ENCODE peak calls at places on chromosome 12, in ten cellular contexts. J is cardiac fibroblast; P is bronchial epithelial cell; L is endothelial cell of umbilical vein; D is naive thymus-derived CD4-positive, alpha-beta T cell; R is kidney epithelial cell; G is RWPE2; B is psoas muscle; A is HCT116; T is A673. Y is an unnamed sample.

GRCh38 chr12:108622425-108622824 is 11.3 kb downstream of the SELPLG start:
- DNase-seq in B (no peak), G (no peak), D (no peak), P (peak; percentile 50), J (peak; percentile 85), R (no peak), T (peak; percentile 58), L (peak; percentile 76), A (no peak), Y (no peak)

GRCh38 chr12:123076604-123077297 is 74.1 kb downstream of the PITPNM2 start:
- DNase-seq in R (no peak), P (peak; percentile 47), B (no peak), A (no peak), L (peak; percentile 58), D (peak; percentile 25), T (no peak), J (no peak), G (no peak), Y (no peak)

GRCh38 chr12:27193106-27193505 is 51.0 kb upstream of the STK38L start:
- DNase-seq in L (no peak), T (no peak), G (no peak), P (no peak), R (no peak), J (peak; percentile 75), D (no peak), B (no peak), A (no peak), Y (no peak)

GRCh38 chr12:25743679-25744078 is 190.6 kb upstream of the LMNTD1 start:
- DNase-seq in P (no peak), L (no peak), T (peak; percentile 27), G (no peak), D (no peak), A (no peak), B (no peak), R (no peak), J (no peak), Y (no peak)

GRCh38 chr12:93913845-93914244 is 234.5 kb upstream of the PLXNC1 start:
- DNase-seq in P (peak; percentile 15), D (no peak), L (no peak), G (no peak), J (peak; percentile 90), A (no peak), T (peak; percentile 65), B (no peak), R (no peak), Y (no peak)

GRCh38 chr12:89390802-89391673 is 38.7 kb upstream of the DUSP6 start:
- DNase-seq in B (no peak), J (peak; percentile 62), L (peak; percentile 62), A (no peak), R (peak; percentile 65), G (no peak), T (no peak), D (no peak), P (peak; percentile 71), Y (no peak)

GRCh38 chr12:106195638-106196037 is 52.2 kb downstream of the CKAP4 start:
- DNase-seq in B (peak; percentile 79), J (peak; percentile 78), P (no peak), G (no peak), A (no peak), T (no peak), L (no peak), D (no peak), R (peak; percentile 79), Y (no peak)

GRCh38 chr12:125015680-125016310 is 22.4 kb downstream of the BRI3BP start:
- DNase-seq in J (no peak), G (no peak), P (no peak), T (no peak), L (no peak), A (no peak), B (no peak), D (no peak), R (no peak), Y (no peak)

GRCh38 chr12:104355630-104356029 is 52.1 kb downstream of the EID3 start:
- DNase-seq in D (no peak), L (no peak), A (no peak), R (no peak), G (no peak), T (no peak), P (no peak), B (no peak), J (peak; percentile 59), Y (no peak)

GRCh38 chr12:8687846-8688601 is 9.8 kb upstream of the RIMKLB start:
- DNase-seq in L (peak; percentile 97), J (peak; percentile 95), A (peak; percentile 27), D (peak; percentile 14), B (peak; percentile 32), P (peak; percentile 84), R (peak; percentile 82), T (peak; percentile 81), G (no peak), Y (peak; percentile 80)

GRCh38 chr12:75979181-75979580 is 52.4 kb downstream of the PHLDA1 start:
- DNase-seq in D (no peak), A (no peak), T (peak; percentile 56), L (peak; percentile 91), B (no peak), J (no peak), R (no peak), P (peak; percentile 94), G (no peak), Y (peak; percentile 44)

GRCh38 chr12:101695698-101696097 is 1.7 kb upstream of the CHPT1 start:
- DNase-seq in B (no peak), D (no peak), P (peak; percentile 80), G (no peak), L (no peak), J (no peak), A (no peak), R (no peak), T (no peak), Y (no peak)

GRCh38 chr12:109864916-109865315 is 15.4 kb downstream of the GLTP start:
- DNase-seq in D (no peak), B (no peak), A (no peak), L (no peak), J (no peak), R (no peak), P (peak; percentile 98), T (no peak), G (no peak), Y (no peak)

GRCh38 chr12:129379076-129379804 is 524.6 kb downstream of the TMEM132D start:
- DNase-seq in D (no peak), J (no peak), P (no peak), T (no peak), A (no peak), L (no peak), B (no peak), R (no peak), G (no peak), Y (no peak)

GRCh38 chr12:123747309-123747708 is 14.8 kb upstream of the DNAH10 start:
- DNase-seq in D (peak; percentile 21), A (no peak), P (peak; percentile 10), J (no peak), L (no peak), G (no peak), B (no peak), R (no peak), T (no peak), Y (no peak)

GRCh38 chr12:38713294-38713693 is 192.1 kb downstream of the CPNE8 start:
- DNase-seq in J (no peak), L (no peak), D (no peak), P (no peak), B (no peak), R (no peak), A (no peak), G (no peak), T (no peak), Y (no peak)

GRCh38 chr12:79006306-79006705 is 141.7 kb downstream of the SYT1 start:
- DNase-seq in J (peak; percentile 20), A (peak; percentile 12), T (peak; percentile 43), P (peak; percentile 31), D (no peak), G (no peak), L (no peak), B (no peak), R (no peak), Y (no peak)

GRCh38 chr12:3728686-3729085 is 24.2 kb downstream of the CRACR2A start:
- DNase-seq in A (no peak), J (no peak), R (no peak), L (no peak), T (no peak), G (no peak), P (no peak), D (no peak), B (no peak), Y (no peak)

GRCh38 chr12:569091-569676 is 94.1 kb downstream of the NINJ2 start:
- DNase-seq in T (no peak), P (no peak), D (no peak), G (peak; percentile 7), J (no peak), B (no peak), A (no peak), R (no peak), L (no peak), Y (no peak)

GRCh38 chr12:118059645-118060275 is 1.2 kb downstream of the WSB2 start:
- DNase-seq in J (peak; percentile 29), L (peak; percentile 55), P (peak; percentile 13), T (peak; percentile 87), A (no peak), B (no peak), R (no peak), D (no peak), G (no peak), Y (no peak)
- H3K4me3 ChIP-seq in J (peak overlapping the region; percentile 77), L (peak overlapping the region; percentile 79), P (peak overlapping the region; percentile 61), T (peak overlapping the region; percentile 72), A (peak overlapping the region; percentile 64), B (peak overlapping the region; percentile 96), R (peak overlapping the region; percentile 73), D (peak overlapping the region; percentile 69), G (peak overlapping the region; percentile 82), Y (peak overlapping the region; percentile 89)

GRCh38 chr12:9951026-9951652 is 19.0 kb upstream of the CLEC2A start:
- DNase-seq in G (no peak), D (peak; percentile 63), A (no peak), B (no peak), L (no peak), J (no peak), R (no peak), T (no peak), P (no peak), Y (no peak)
- H3K4me3 ChIP-seq in G (no peak overlapping the region), D (peak overlapping the region; percentile 3), A (no peak overlapping the region), B (no peak overlapping the region), L (no peak overlapping the region), J (no peak overlapping the region), R (no peak overlapping the region), T (no peak overlapping the region), P (no peak overlapping the region), Y (no peak overlapping the region)

GRCh38 chr12:64691227-64691792 is 67.9 kb downstream of the GNS start:
- DNase-seq in R (no peak), T (no peak), L (no peak), D (no peak), G (no peak), P (no peak), J (no peak), A (no peak), B (no peak), Y (no peak)
- H3K4me3 ChIP-seq in R (no peak overlapping the region), T (no peak overlapping the region), L (no peak overlapping the region), D (no peak overlapping the region), G (no peak overlapping the region), P (no peak overlapping the region), J (no peak overlapping the region), A (no peak overlapping the region), B (no peak overlapping the region), Y (no peak overlapping the region)

DNA sequence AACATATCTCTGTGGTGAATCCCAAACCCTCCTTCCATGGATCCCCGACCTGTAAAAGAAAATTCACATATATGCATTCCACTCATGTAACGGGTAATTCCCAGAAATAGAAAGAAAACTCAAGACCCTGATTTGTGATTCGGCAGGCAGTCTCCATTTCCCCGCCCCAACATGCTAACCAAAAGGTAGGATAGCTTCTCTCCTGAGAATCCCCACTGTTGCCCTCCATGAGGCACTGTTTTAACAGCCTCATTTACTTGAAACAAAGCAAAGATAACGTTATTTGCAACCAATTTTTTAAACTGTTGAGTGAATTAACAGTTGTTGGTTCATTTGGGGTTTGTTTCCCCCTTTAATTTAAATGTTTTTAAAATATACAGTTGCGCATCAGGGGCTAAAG is 774 bp upstream of the SLC2A13 start:
- DNase-seq in R (no peak), P (no peak), G (no peak), T (no peak), D (peak; percentile 1), J (no peak), B (no peak), L (no peak), A (no peak), Y (no peak)
- H3K4me3 ChIP-seq in R (no peak overlapping the region), P (no peak overlapping the region), G (peak overlapping the region; percentile 67), T (no peak overlapping the region), D (no peak overlapping the region), J (no peak overlapping the region), B (peak overlapping the region; percentile 92), L (no peak overlapping the region), A (no peak overlapping the region), Y (no peak overlapping the region)

Y was measured in retinal pigment epithelial cell.